ENCODE peak calls at places on chromosomes 12 and 14, in four cellular contexts. One of them, this sample, is unnamed.

GRCh38 chr14:41120400-41120799 is 486.3 kb upstream of the LRFN5 start:
- DNase-seq in PC-3: no peak
- DNase-seq in stomach: no peak
- DNase-seq in NCI-H510A: no peak
- DNase-seq in this sample: no peak

GRCh38 chr14:21768116-21768874 is 94.7 kb upstream of the OR4E1 start:
- DNase-seq in NCI-H510A: no peak
- DNase-seq in stomach: no peak
- DNase-seq in PC-3: peak; percentile 53
- DNase-seq in this sample: peak; percentile 27

GRCh38 chr12:127381043-127381668 is 885.8 kb upstream of the TMEM132C start:
- DNase-seq in stomach: peak; percentile 60
- DNase-seq in NCI-H510A: peak; percentile 84
- DNase-seq in PC-3: peak; percentile 85
- DNase-seq in this sample: peak; percentile 62

GRCh38 chr14:88493392-88494185 is 61.2 kb downstream of the PTPN21 start:
- DNase-seq in stomach: no peak
- DNase-seq in PC-3: no peak
- DNase-seq in NCI-H510A: no peak
- DNase-seq in this sample: no peak

GRCh38 chr12:96400631-96401060 is 407 bp upstream of the CDK17 start:
- DNase-seq in NCI-H510A: no peak
- DNase-seq in stomach: no peak
- DNase-seq in PC-3: peak; percentile 37
- DNase-seq in this sample: no peak

GRCh38 chr14:88868558-88869159 is 44.2 kb downstream of the TTC8 start:
- DNase-seq in stomach: no peak
- DNase-seq in NCI-H510A: peak; percentile 1
- DNase-seq in PC-3: peak; percentile 56
- DNase-seq in this sample: peak; percentile 35

GRCh38 chr14:100495917-100496316 is 91.3 kb downstream of the BEGAIN start:
- DNase-seq in NCI-H510A: no peak
- DNase-seq in PC-3: no peak
- DNase-seq in stomach: no peak
- DNase-seq in this sample: no peak

GRCh38 chr12:113075137-113075683 is 18.7 kb downstream of the DTX1 start:
- DNase-seq in stomach: no peak
- DNase-seq in NCI-H510A: no peak
- DNase-seq in PC-3: no peak
- DNase-seq in this sample: no peak

GRCh38 chr12:125089083-125089482 is 23.8 kb downstream of the AACS start:
- DNase-seq in NCI-H510A: no peak
- DNase-seq in stomach: no peak
- DNase-seq in PC-3: no peak
- DNase-seq in this sample: no peak

GRCh38 chr14:33676135-33676566 is 274.7 kb downstream of the EGLN3 start:
- DNase-seq in PC-3: peak; percentile 78
- DNase-seq in stomach: no peak
- DNase-seq in NCI-H510A: peak; percentile 21
- DNase-seq in this sample: peak; percentile 32

GRCh38 chr14:96783306-96784224 is 13.6 kb upstream of the VRK1 start:
- DNase-seq in stomach: no peak
- DNase-seq in NCI-H510A: no peak
- DNase-seq in PC-3: peak; percentile 83
- DNase-seq in this sample: no peak

GRCh38 chr12:120259418-120260202 is 5.9 kb downstream of the PXN start:
- DNase-seq in stomach: no peak
- DNase-seq in PC-3: no peak
- DNase-seq in NCI-H510A: no peak
- DNase-seq in this sample: no peak

GRCh38 chr14:101077511-101078074 is 174.1 kb upstream of the RTL1 start:
- DNase-seq in NCI-H510A: peak; percentile 89
- DNase-seq in PC-3: no peak
- DNase-seq in stomach: peak; percentile 13
- DNase-seq in this sample: no peak

GRCh38 chr14:105659935-105660527 is 133.6 kb downstream of the TMEM121 start:
- DNase-seq in stomach: no peak
- DNase-seq in NCI-H510A: no peak
- DNase-seq in PC-3: no peak
- DNase-seq in this sample: no peak

GRCh38 chr14:32202941-32203882 is at the start of gene RNU6-8:
- DNase-seq in NCI-H510A: peak; percentile 81
- DNase-seq in stomach: peak; percentile 86
- DNase-seq in PC-3: peak; percentile 92
- DNase-seq in this sample: peak; percentile 82

GRCh38 chr14:69620211-69620611 is 8.8 kb downstream of the SUSD6 start:
- DNase-seq in PC-3: no peak
- DNase-seq in NCI-H510A: no peak
- DNase-seq in stomach: no peak
- DNase-seq in this sample: no peak

GRCh38 chr12:69094606-69095216 is 144.7 kb upstream of the CPSF6 start:
- DNase-seq in stomach: no peak
- DNase-seq in PC-3: no peak
- DNase-seq in NCI-H510A: no peak
- DNase-seq in this sample: no peak

GRCh38 chr14:32584079-32584478 is 255.0 kb downstream of the AKAP6 start:
- DNase-seq in NCI-H510A: no peak
- DNase-seq in stomach: no peak
- DNase-seq in PC-3: no peak
- DNase-seq in this sample: no peak

GRCh38 chr12:124720687-124721500 is 142.8 kb downstream of the SCARB1 start:
- DNase-seq in PC-3: peak; percentile 64
- DNase-seq in stomach: peak; percentile 68
- DNase-seq in NCI-H510A: peak; percentile 76
- DNase-seq in this sample: no peak

GRCh38 chr14:101497910-101498860 is 63.1 kb upstream of the DIO3 start:
- DNase-seq in stomach: peak; percentile 16
- DNase-seq in PC-3: no peak
- DNase-seq in NCI-H510A: no peak
- DNase-seq in this sample: no peak

GRCh38 chr14:105856676-105857222 is 330.4 kb downstream of the TMEM121 start:
- DNase-seq in stomach: no peak
- DNase-seq in PC-3: no peak
- DNase-seq in NCI-H510A: no peak
- DNase-seq in this sample: no peak

GRCh38 chr14:22837750-22838538 is 1.6 kb downstream of the MMP14 start:
- DNase-seq in NCI-H510A: no peak
- DNase-seq in PC-3: peak; percentile 51
- DNase-seq in stomach: no peak
- DNase-seq in this sample: no peak

GRCh38 chr12:132049442-132049841 is 94.7 kb downstream of the DDX51 start:
- DNase-seq in NCI-H510A: no peak
- DNase-seq in stomach: no peak
- DNase-seq in PC-3: no peak
- DNase-seq in this sample: no peak

GRCh38 chr14:93619176-93619793 is 169.0 kb downstream of the PRIMA1 start:
- DNase-seq in stomach: peak; percentile 31
- DNase-seq in NCI-H510A: no peak
- DNase-seq in PC-3: peak; percentile 68
- DNase-seq in this sample: peak; percentile 42

GRCh38 chr14:77965919-77966435 is 166.1 kb downstream of the ADCK1 start:
- DNase-seq in stomach: peak; percentile 54
- DNase-seq in NCI-H510A: peak; percentile 40
- DNase-seq in PC-3: peak; percentile 16
- DNase-seq in this sample: no peak

GRCh38 chr12:123097521-123098084 is 53.3 kb downstream of the PITPNM2 start:
- DNase-seq in PC-3: no peak
- DNase-seq in NCI-H510A: no peak
- DNase-seq in stomach: peak; percentile 28
- DNase-seq in this sample: no peak

GRCh38 chr14:54106802-54107377 is 150.3 kb upstream of the BMP4 start:
- DNase-seq in NCI-H510A: no peak
- DNase-seq in stomach: no peak
- DNase-seq in PC-3: peak; percentile 99
- DNase-seq in this sample: peak; percentile 26

GRCh38 chr12:6550294-6551062 is 5.4 kb downstream of the IFFO1 start:
- DNase-seq in NCI-H510A: no peak
- DNase-seq in stomach: no peak
- DNase-seq in PC-3: no peak
- DNase-seq in this sample: peak; percentile 22

GRCh38 chr12:50201987-50202521 is 34.9 kb upstream of the CERS5 start:
- DNase-seq in NCI-H510A: peak; percentile 43
- DNase-seq in PC-3: peak; percentile 97
- DNase-seq in stomach: no peak
- DNase-seq in this sample: peak; percentile 91

GRCh38 chr12:120225852-120226640 is 25.1 kb upstream of the RPLP0 start:
- DNase-seq in stomach: peak; percentile 74
- DNase-seq in NCI-H510A: peak; percentile 90
- DNase-seq in PC-3: no peak
- DNase-seq in this sample: peak; percentile 58

GRCh38 chr14:63747836-63748235 is 20.0 kb upstream of the SGPP1 start:
- DNase-seq in stomach: no peak
- DNase-seq in NCI-H510A: no peak
- DNase-seq in PC-3: no peak
- DNase-seq in this sample: no peak

GRCh38 chr14:66152269-66152668 is 333.9 kb upstream of the CCDC196 start:
- DNase-seq in NCI-H510A: no peak
- DNase-seq in stomach: no peak
- DNase-seq in PC-3: no peak
- DNase-seq in this sample: no peak

GRCh38 chr14:64958743-64959142 is 13.4 kb downstream of the RAB15 start:
- DNase-seq in NCI-H510A: no peak
- DNase-seq in PC-3: no peak
- DNase-seq in stomach: no peak
- DNase-seq in this sample: no peak

GRCh38 chr12:14903386-14904098 is 17.9 kb upstream of the MGP start:
- DNase-seq in PC-3: no peak
- DNase-seq in NCI-H510A: no peak
- DNase-seq in stomach: no peak
- DNase-seq in this sample: no peak

GRCh38 chr12:130545475-130545874 is 170.6 kb downstream of the RIMBP2 start:
- DNase-seq in stomach: no peak
- DNase-seq in NCI-H510A: no peak
- DNase-seq in PC-3: no peak
- DNase-seq in this sample: no peak

GRCh38 chr14:94987409-94987808 is 169.9 kb downstream of the DICER1 start:
- DNase-seq in stomach: no peak
- DNase-seq in NCI-H510A: no peak
- DNase-seq in PC-3: no peak
- DNase-seq in this sample: no peak

This sample was measured in HT-29.